ENCODE peak calls at places on chromosomes 16 and 17, in eight cellular contexts. Y is ovary; X is fibroblast of mammary gland; M is activated CD4-positive, alpha-beta T cell treated with anti-CD3 and anti-CD28 coated beads, Interleukin-2, amount 50 U/mL, for 48 hours; J is HEK293T; O is lung; D is fibroblast of the conjunctiva; I is GDM1. B is an unnamed sample.

GRCh38 chr17:33142703-33143299 is 150.3 kb downstream of the ASIC2 start:
- DNase-seq in Y (no peak), X (peak; percentile 28), M (peak; percentile 14), J (peak; percentile 10), O (no peak), D (no peak), I (no peak), B (no peak)

GRCh38 chr16:425740-426114 is 278 bp downstream of the RAB11FIP3 start:
- DNase-seq in Y (no peak), X (no peak), M (no peak), J (peak; percentile 28), O (no peak), D (no peak), I (no peak), B (no peak)

GRCh38 chr16:82609140-82609539 is 17.6 kb upstream of the CDH13 start:
- DNase-seq in Y (no peak), X (no peak), M (no peak), J (no peak), O (no peak), D (no peak), I (no peak), B (peak; percentile 75)

GRCh38 chr17:38943607-38944006 is 18.2 kb downstream of the LASP1NB start:
- DNase-seq in Y (no peak), X (no peak), M (peak; percentile 37), J (no peak), O (no peak), D (no peak), I (no peak), B (no peak)

GRCh38 chr17:66727634-66728570 is 107.0 kb upstream of the CACNG5 start:
- DNase-seq in Y (peak; percentile 74), X (peak; percentile 45), M (peak; percentile 56), J (peak; percentile 75), O (peak; percentile 62), D (peak; percentile 23), I (peak; percentile 24), B (peak; percentile 68)

GRCh38 chr17:43003542-43004172 is 2.9 kb upstream of the IFI35 start:
- DNase-seq in Y (no peak), X (peak; percentile 77), M (no peak), J (no peak), O (no peak), D (no peak), I (no peak), B (no peak)

GRCh38 chr16:19283637-19284036 is 1.9 kb upstream of the CLEC19A start:
- DNase-seq in Y (no peak), X (no peak), M (no peak), J (no peak), O (no peak), D (no peak), I (no peak), B (no peak)

GRCh38 chr16:71585318-71585703 is 8.4 kb upstream of the TAT start:
- DNase-seq in Y (no peak), X (no peak), M (no peak), J (no peak), O (no peak), D (no peak), I (no peak), B (no peak)

GRCh38 chr17:42087736-42088705 is 10.3 kb downstream of the ZNF385C start:
- DNase-seq in Y (no peak), X (no peak), M (no peak), J (no peak), O (no peak), D (no peak), I (no peak), B (no peak)

GRCh38 chr17:76014100-76014924 is 12.8 kb downstream of the EVPL start:
- DNase-seq in Y (peak; percentile 80), X (peak; percentile 63), M (peak; percentile 82), J (peak; percentile 93), O (peak; percentile 72), D (peak; percentile 45), I (peak; percentile 60), B (peak; percentile 81)

GRCh38 chr16:85261657-85262557 is 149.6 kb upstream of the CIBAR2 start:
- DNase-seq in Y (no peak), X (no peak), M (no peak), J (no peak), O (no peak), D (no peak), I (no peak), B (no peak)

GRCh38 chr17:15918661-15919259 is 26.2 kb upstream of the ADORA2B start:
- DNase-seq in Y (no peak), X (no peak), M (no peak), J (no peak), O (no peak), D (no peak), I (no peak), B (peak; percentile 61)

GRCh38 chr16:75702247-75702646 is 986 bp upstream of the DUXB start:
- DNase-seq in Y (no peak), X (peak; percentile 12), M (no peak), J (no peak), O (no peak), D (no peak), I (no peak), B (no peak)

GRCh38 chr16:68190745-68191510 is 45.0 kb downstream of the ESRP2 start:
- DNase-seq in Y (no peak), X (peak; percentile 63), M (no peak), J (no peak), O (no peak), D (no peak), I (no peak), B (no peak)

GRCh38 chr17:55521193-55521592 is 9.9 kb upstream of the SMIM36 start:
- DNase-seq in Y (no peak), X (no peak), M (no peak), J (no peak), O (no peak), D (no peak), I (no peak), B (no peak)

GRCh38 chr17:64163468-64163867 is 33.5 kb upstream of the ERN1 start:
- DNase-seq in Y (no peak), X (no peak), M (no peak), J (no peak), O (no peak), D (no peak), I (no peak), B (no peak)

GRCh38 chr16:3496386-3496785 is 1.1 kb upstream of the C16orf90 start:
- DNase-seq in Y (peak; percentile 31), X (no peak), M (no peak), J (no peak), O (no peak), D (no peak), I (no peak), B (no peak)

GRCh38 chr16:87043273-87044030 is 273.7 kb downstream of the C16orf95 start:
- DNase-seq in Y (peak; percentile 52), X (peak; percentile 38), M (no peak), J (no peak), O (no peak), D (no peak), I (no peak), B (peak; percentile 56)

GRCh38 chr17:4591529-4591928 is 7.2 kb downstream of the SMTNL2 start:
- DNase-seq in Y (peak; percentile 55), X (peak; percentile 49), M (no peak), J (no peak), O (no peak), D (no peak), I (no peak), B (no peak)

GRCh38 chr17:16988749-16989229 is 16.9 kb upstream of the TNFRSF13B start:
- DNase-seq in Y (no peak), X (peak; percentile 66), M (peak; percentile 43), J (no peak), O (no peak), D (no peak), I (no peak), B (no peak)

GRCh38 chr17:76481091-76481655 is 13.8 kb downstream of the AANAT start:
- DNase-seq in Y (peak; percentile 61), X (no peak), M (no peak), J (no peak), O (no peak), D (no peak), I (no peak), B (no peak)

GRCh38 chr16:50093607-50094570 is 28.1 kb downstream of the HEATR3 start:
- DNase-seq in Y (no peak), X (peak; percentile 94), M (no peak), J (no peak), O (peak; percentile 59), D (no peak), I (peak; percentile 1), B (peak; percentile 50)

GRCh38 chr17:81097943-81098308 is 63.0 kb downstream of the BAIAP2 start:
- DNase-seq in Y (no peak), X (peak; percentile 61), M (peak; percentile 29), J (no peak), O (no peak), D (no peak), I (no peak), B (peak; percentile 56)

GRCh38 chr16:534089-534635 is 6.7 kb downstream of the CAPN15 start:
- DNase-seq in Y (no peak), X (no peak), M (no peak), J (no peak), O (no peak), D (no peak), I (no peak), B (no peak)

GRCh38 chr17:21194210-21194609 is 19.8 kb downstream of the TMEM11 start:
- DNase-seq in Y (no peak), X (no peak), M (no peak), J (no peak), O (no peak), D (peak; percentile 20), I (no peak), B (no peak)

GRCh38 chr16:67750466-67750865 is 31.4 kb upstream of the GFOD2 start:
- DNase-seq in Y (no peak), X (no peak), M (no peak), J (no peak), O (no peak), D (no peak), I (no peak), B (no peak)

GRCh38 chr16:72104905-72105304 is 11.3 kb downstream of the DHX38 start:
- DNase-seq in Y (no peak), X (no peak), M (no peak), J (no peak), O (no peak), D (no peak), I (no peak), B (no peak)

GRCh38 chr16:88363239-88363891 is 19.4 kb upstream of the ZNF469 start:
- DNase-seq in Y (no peak), X (no peak), M (no peak), J (no peak), O (no peak), D (no peak), I (no peak), B (no peak)

GRCh38 chr17:2704031-2704889 is 7.3 kb downstream of the CLUH start:
- DNase-seq in Y (peak; percentile 29), X (no peak), M (no peak), J (no peak), O (no peak), D (no peak), I (no peak), B (peak; percentile 70)

B was measured in left ventricle myocardium superior.